ENCODE peak calls at places on chromosomes 1 and 21, in six cellular contexts. K is fibroblast of lung, D is esophagus squamous epithelium, A is hepatocyte, Z is testis, N is progenitor cell of endocrine pancreas. J is an unnamed sample.

GRCh38 chr1:23643668-23644554 is 47.7 kb upstream of the RPL11 start:
- DNase-seq in K (no peak), D (no peak), A (no peak), Z (no peak), N (no peak), J (no peak)

GRCh38 chr1:109930252-109930993 is 19.8 kb downstream of the CSF1 start:
- DNase-seq in K (no peak), D (no peak), A (no peak), Z (no peak), N (no peak), J (no peak)

GRCh38 chr1:62978056-62978455 is 194.1 kb downstream of the ATG4C start:
- DNase-seq in K (no peak), D (no peak), A (no peak), Z (no peak), N (no peak), J (no peak)

GRCh38 chr1:237032029-237032428 is 10.0 kb upstream of the RYR2 start:
- DNase-seq in K (no peak), D (no peak), A (peak; percentile 8), Z (no peak), N (no peak), J (no peak)

GRCh38 chr21:26388731-26389231 is 184.3 kb downstream of the CYYR1 start:
- DNase-seq in K (peak; percentile 29), D (no peak), A (no peak), Z (no peak), N (no peak), J (no peak)

GRCh38 chr1:223030871-223031270 is 112.2 kb downstream of the TLR5 start:
- DNase-seq in K (no peak), D (no peak), A (no peak), Z (no peak), N (no peak), J (no peak)

GRCh38 chr1:102879439-102879993 is 228.8 kb downstream of the COL11A1 start:
- DNase-seq in K (peak; percentile 38), D (no peak), A (no peak), Z (no peak), N (no peak), J (no peak)

GRCh38 chr21:42640486-42640885 is 12.9 kb upstream of the PDE9A start:
- DNase-seq in K (no peak), D (no peak), A (no peak), Z (peak; percentile 41), N (no peak), J (no peak)

GRCh38 chr1:44851308-44851707 is 8.3 kb upstream of the PTCH2 start:
- DNase-seq in K (no peak), D (no peak), A (no peak), Z (no peak), N (no peak), J (no peak)

GRCh38 chr1:31934706-31935629 is 3.2 kb downstream of the PTP4A2 start:
- DNase-seq in K (peak; percentile 79), D (no peak), A (peak; percentile 49), Z (no peak), N (no peak), J (no peak)

GRCh38 chr1:247429526-247429925 is 13.6 kb downstream of the NLRP3 start:
- DNase-seq in K (no peak), D (no peak), A (no peak), Z (peak; percentile 52), N (no peak), J (no peak)

GRCh38 chr1:210321552-210321951 is 7.2 kb upstream of the HHAT start:
- DNase-seq in K (no peak), D (no peak), A (no peak), Z (no peak), N (no peak), J (no peak)

GRCh38 chr1:67754526-67754920 is 69.5 kb downstream of the GADD45A start:
- DNase-seq in K (no peak), D (no peak), A (no peak), Z (no peak), N (no peak), J (no peak)

GRCh38 chr1:52727114-52727586 is 897 bp downstream of the ZYG11B start:
- DNase-seq in K (no peak), D (no peak), A (no peak), Z (no peak), N (no peak), J (peak; percentile 54)

GRCh38 chr1:96510911-96511310 is 210.7 kb upstream of the PTBP2 start:
- DNase-seq in K (no peak), D (no peak), A (no peak), Z (no peak), N (no peak), J (no peak)

GRCh38 chr1:240309804-240310203 is 218.1 kb downstream of the FMN2 start:
- DNase-seq in K (no peak), D (no peak), A (no peak), Z (no peak), N (no peak), J (no peak)

GRCh38 chr1:156420209-156421061 is 51.4 kb downstream of the RHBG start:
- DNase-seq in K (no peak), D (no peak), A (no peak), Z (no peak), N (no peak), J (no peak)

DNA sequence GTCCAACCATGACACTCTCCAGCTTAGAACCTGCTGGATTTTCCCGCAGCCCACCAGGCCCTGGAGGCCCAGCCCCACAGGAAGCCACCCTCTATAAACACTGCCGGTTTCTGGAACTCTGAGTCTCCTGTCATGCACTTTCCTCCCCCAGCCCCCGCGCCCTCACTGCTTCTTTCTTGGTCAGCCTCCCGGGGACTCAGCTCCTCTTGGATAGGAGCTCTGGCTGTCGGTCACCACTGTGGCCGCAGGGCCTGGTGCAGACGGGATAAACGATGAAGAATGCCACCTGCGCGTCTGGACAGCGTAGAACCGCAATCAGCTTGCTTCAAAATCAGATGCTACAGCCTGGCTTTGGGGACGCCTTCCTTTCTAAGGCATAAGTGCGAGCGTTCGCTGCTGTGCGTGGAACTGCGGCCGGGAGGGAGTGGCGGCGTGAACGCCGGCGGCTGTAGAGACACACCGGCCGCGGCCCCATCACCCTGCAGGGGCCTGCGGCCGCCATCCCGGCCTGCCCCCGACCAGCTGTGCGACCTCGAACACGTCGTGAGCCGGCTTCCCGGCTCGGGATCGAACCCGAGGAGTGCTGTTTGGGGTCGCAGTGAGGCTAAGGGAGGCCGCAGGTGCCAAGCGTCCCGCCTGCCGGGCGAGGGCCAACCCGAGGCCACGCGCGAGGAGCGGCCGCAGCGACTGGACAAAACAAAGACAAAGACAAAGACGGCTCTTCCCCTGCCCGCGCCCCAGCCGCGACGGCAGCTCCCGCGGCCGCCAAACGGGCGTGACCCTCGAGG is 728 bp downstream of the PTTG1IP start:
- DNase-seq in K (peak; percentile 31), D (no peak), A (peak; percentile 60), Z (peak; percentile 57), N (peak; percentile 32), J (peak; percentile 55)
- TF ChIP-seq CTCF in K (no peak), D (no peak), A (no peak), Z (no peak), N (no peak), J (no peak)

DNA sequence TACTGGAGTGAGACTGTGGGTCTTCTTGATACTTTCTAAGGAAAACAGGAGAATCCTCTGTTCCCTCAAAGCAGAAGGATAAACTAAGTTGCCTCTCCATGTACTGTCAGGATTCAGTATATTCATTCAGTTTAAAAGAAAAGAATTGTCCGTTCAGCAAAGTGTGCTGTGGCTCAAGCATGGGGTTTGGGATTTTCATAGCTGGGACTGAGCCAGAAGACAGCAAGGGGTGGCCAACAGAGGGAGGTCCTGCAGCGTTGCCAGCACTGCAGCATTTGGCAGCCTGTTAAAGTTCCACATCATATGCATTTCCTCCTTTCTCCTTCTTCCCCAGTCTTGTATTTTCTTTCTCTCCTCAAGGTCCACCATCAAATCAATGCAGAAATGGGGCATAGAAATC is 75.1 kb downstream of the DTL start:
- DNase-seq in K (peak; percentile 63), D (no peak), A (peak; percentile 51), Z (no peak), N (no peak), J (no peak)
- TF ChIP-seq CTCF in K (no peak), D (no peak), A (peak; percentile 21), Z (no peak), N (no peak), J (no peak)

DNA sequence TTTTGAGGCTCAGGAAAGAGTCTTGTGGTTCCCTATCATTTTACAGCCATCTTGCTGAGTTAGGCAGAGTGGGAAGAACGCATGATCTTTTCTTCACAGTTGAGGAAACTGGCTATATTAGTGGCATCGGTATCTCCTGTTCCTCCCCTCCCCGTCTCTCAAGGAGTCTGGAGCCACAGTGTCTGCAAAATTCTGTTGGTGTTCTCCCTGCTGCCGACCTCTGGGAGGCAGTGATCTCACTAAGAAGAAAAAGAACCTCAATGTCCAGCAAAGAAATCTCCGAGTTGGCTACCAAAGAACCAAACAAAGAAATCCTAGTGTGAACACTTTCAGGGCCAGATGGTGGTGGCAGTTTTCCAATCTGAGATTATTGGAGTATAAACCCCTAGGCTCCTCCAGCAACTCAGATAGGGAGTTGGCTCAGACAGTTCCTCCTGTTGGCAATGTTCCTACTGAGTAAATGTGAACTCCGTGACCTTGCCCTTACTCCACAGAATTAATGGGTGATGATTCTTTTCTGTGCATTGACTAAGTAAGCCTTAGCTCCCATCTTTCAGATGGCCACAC is 41.2 kb downstream of the PRAMEF20 start:
- DNase-seq in K (no peak), D (no peak), A (no peak), Z (peak; percentile 56), N (no peak), J (no peak)
- TF ChIP-seq CTCF in K (no peak), D (no peak), A (no peak), Z (no peak), N (no peak), J (no peak)

GRCh38 chr1:1918901-1919303 is at the start of gene TMEM52:
- DNase-seq in K (no peak), D (no peak), A (no peak), Z (no peak), N (no peak), J (no peak)
- TF ChIP-seq CTCF in K (no peak), D (no peak), A (no peak), Z (no peak), N (no peak), J (no peak)

GRCh38 chr1:184483101-184483813 is 96.4 kb downstream of the C1orf21 start:
- DNase-seq in K (peak; percentile 83), D (no peak), A (no peak), Z (peak; percentile 36), N (no peak), J (no peak)
- TF ChIP-seq CTCF in K (peak; percentile 19), D (no peak), A (no peak), Z (peak; percentile 9), N (no peak), J (no peak)

GRCh38 chr1:230301322-230301721 is 124.8 kb downstream of the PGBD5 start:
- DNase-seq in K (no peak), D (no peak), A (no peak), Z (no peak), N (no peak), J (no peak)
- TF ChIP-seq CTCF in K (no peak), D (no peak), A (no peak), Z (no peak), N (no peak), J (no peak)